ENCODE peak calls at places on chromosome 1, in nine cellular contexts. B, W, X, F, O, U, Y, J and Q are unnamed samples.

GRCh38 chr1:6275826-6276764 is 15.2 kb upstream of the GPR153 start:
- DNase-seq in W (no peak), X (no peak), U (no peak), F (peak; percentile 87), O (no peak), Y (peak; percentile 92), J (no peak), B (no peak), Q (peak; percentile 63)

GRCh38 chr1:82086739-82087138 is 286.0 kb downstream of the ADGRL2 start:
- DNase-seq in J (no peak), W (no peak), U (no peak), F (peak; percentile 16), Y (no peak), B (no peak), O (no peak), X (no peak), Q (peak; percentile 32)

GRCh38 chr1:222009105-222009730 is 267.3 kb upstream of the DUSP10 start:
- DNase-seq in B (no peak), W (no peak), Y (no peak), F (peak; percentile 53), O (no peak), X (no peak), J (no peak), U (no peak), Q (peak; percentile 30)

GRCh38 chr1:160879056-160879455 is 5.9 kb downstream of the ITLN1 start:
- DNase-seq in Y (no peak), F (no peak), O (no peak), X (no peak), U (no peak), J (no peak), B (no peak), W (no peak), Q (no peak)

GRCh38 chr1:39928809-39929587 is 25.9 kb upstream of the MFSD2A start:
- DNase-seq in B (no peak), X (no peak), O (no peak), Y (no peak), W (no peak), U (no peak), F (no peak), J (no peak), Q (no peak)

GRCh38 chr1:98429851-98430496 is 231.5 kb upstream of the SNX7 start:
- DNase-seq in W (peak; percentile 70), O (no peak), J (no peak), F (no peak), X (no peak), Y (no peak), B (no peak), U (no peak), Q (no peak)

GRCh38 chr1:53342735-53343470 is 15.0 kb upstream of the LRP8 start:
- DNase-seq in O (no peak), F (no peak), Y (peak; percentile 27), W (no peak), U (no peak), J (no peak), B (no peak), X (no peak), Q (no peak)

GRCh38 chr1:18913065-18913502 is 10.7 kb upstream of the ALDH4A1 start:
- DNase-seq in X (peak; percentile 93), W (peak; percentile 22), U (peak; percentile 91), F (peak; percentile 87), J (peak; percentile 77), Y (peak; percentile 89), B (peak; percentile 88), O (peak; percentile 55), Q (peak; percentile 91)

GRCh38 chr1:167805041-167805556 is 83.3 kb downstream of the MPZL1 start:
- DNase-seq in U (no peak), Y (no peak), B (no peak), O (no peak), X (no peak), J (no peak), F (no peak), W (no peak), Q (no peak)

GRCh38 chr1:15368888-15369287 is 40.8 kb upstream of the EFHD2 start:
- DNase-seq in W (no peak), U (no peak), O (no peak), Y (no peak), F (no peak), X (no peak), B (no peak), J (no peak), Q (no peak)

GRCh38 chr1:172955161-172955821 is 95.5 kb downstream of the TNFSF18 start:
- DNase-seq in U (no peak), J (no peak), F (no peak), W (no peak), X (no peak), Y (no peak), O (no peak), B (no peak), Q (peak; percentile 44)

GRCh38 chr1:231734417-231734816 is 107.8 kb downstream of the DISC1 start:
- DNase-seq in Y (no peak), O (no peak), X (no peak), B (no peak), F (no peak), U (no peak), J (no peak), W (no peak), Q (no peak)

GRCh38 chr1:204336642-204337041 is 23.1 kb downstream of the PLEKHA6 start:
- DNase-seq in X (no peak), U (no peak), J (no peak), W (no peak), Y (no peak), F (no peak), B (no peak), O (no peak), Q (no peak)

GRCh38 chr1:67834246-67834877 is 1.1 kb upstream of the GNG12 start:
- DNase-seq in F (no peak), U (no peak), W (peak; percentile 65), X (no peak), O (no peak), J (no peak), Y (no peak), B (no peak), Q (no peak)

GRCh38 chr1:55725378-55725777 is 510.2 kb upstream of the USP24 start:
- DNase-seq in U (no peak), J (no peak), O (no peak), Y (no peak), W (no peak), X (no peak), B (no peak), F (peak; percentile 72), Q (no peak)

GRCh38 chr1:8740034-8740449 is 77.4 kb downstream of the RERE start:
- DNase-seq in J (no peak), F (peak; percentile 54), X (no peak), Y (no peak), W (no peak), O (no peak), B (no peak), U (no peak), Q (peak; percentile 61)

GRCh38 chr1:69943030-69943429 is 262.3 kb downstream of the LRRC40 start:
- DNase-seq in X (no peak), J (no peak), B (no peak), W (no peak), F (no peak), Y (no peak), O (no peak), U (no peak), Q (no peak)

GRCh38 chr1:244241438-244241837 is 190.4 kb downstream of the ZBTB18 start:
- DNase-seq in X (no peak), J (no peak), F (no peak), Y (no peak), W (no peak), B (no peak), O (no peak), U (peak; percentile 65), Q (no peak)

GRCh38 chr1:75430526-75430925 is 180.4 kb downstream of the SLC44A5 start:
- DNase-seq in U (no peak), W (no peak), F (peak; percentile 4), O (no peak), J (no peak), Y (no peak), B (no peak), X (no peak), Q (peak; percentile 67)

GRCh38 chr1:28199328-28200233 is 23.1 kb upstream of the PTAFR start:
- DNase-seq in Y (no peak), W (no peak), B (peak; percentile 19), U (no peak), X (no peak), F (no peak), O (peak; percentile 29), J (no peak), Q (no peak)

GRCh38 chr1:167833904-167834303 is 80.0 kb downstream of the ADCY10 start:
- DNase-seq in O (no peak), F (no peak), X (no peak), W (no peak), U (no peak), B (no peak), Y (no peak), J (no peak), Q (no peak)

GRCh38 chr1:97630968-97631367 is 289.9 kb downstream of the DPYD start:
- DNase-seq in F (no peak), O (no peak), X (no peak), W (peak; percentile 15), Y (no peak), B (no peak), U (no peak), J (no peak), Q (peak; percentile 89)

GRCh38 chr1:10622896-10623295 is 148.1 kb downstream of the PEX14 start:
- DNase-seq in B (peak; percentile 19), W (no peak), X (no peak), U (peak; percentile 55), Y (no peak), J (no peak), F (no peak), O (no peak), Q (no peak)

GRCh38 chr1:84101204-84101603 is 42.9 kb upstream of the PRKACB start:
- DNase-seq in J (no peak), U (no peak), W (no peak), F (no peak), Y (no peak), B (no peak), X (no peak), O (no peak), Q (no peak)